ENCODE peak calls at places on chromosomes 2 and 18, in six cellular contexts. W is psoas muscle, I is WERI-Rb-1, F is thoracic aorta, X is upper lobe of right lung, Q is iPS DF 6.9. Y is an unnamed sample.

GRCh38 chr2:10722252-10722825 is 909 bp downstream of the ATP6V1C2 start:
- DNase-seq in Q (no peak), W (no peak), F (no peak), I (no peak), X (no peak), Y (no peak)

GRCh38 chr2:64819371-64819770 is 165.7 kb upstream of the SERTAD2 start:
- DNase-seq in Q (no peak), W (no peak), F (no peak), X (no peak), I (no peak), Y (no peak)

GRCh38 chr2:230794472-230794871 is 70.3 kb upstream of the ITM2C start:
- DNase-seq in W (no peak), I (no peak), Q (no peak), F (no peak), X (no peak), Y (no peak)

GRCh38 chr2:20622731-20623130 is 28.2 kb downstream of the HS1BP3 start:
- DNase-seq in W (peak), Q (no peak), I (peak), F (no peak), X (peak), Y (no peak)

GRCh38 chr18:55064760-55065159 is 105.5 kb upstream of the CCDC68 start:
- DNase-seq in F (no peak), Q (no peak), I (no peak), X (no peak), W (no peak), Y (no peak)

GRCh38 chr18:32383040-32383819 is 87.5 kb downstream of the GAREM1 start:
- DNase-seq in Q (no peak), F (no peak), I (no peak), X (no peak), W (no peak), Y (no peak)

GRCh38 chr2:99072556-99072955 is 69.0 kb upstream of the C2orf15 start:
- DNase-seq in I (no peak), Q (no peak), X (no peak), F (no peak), W (no peak), Y (no peak)

GRCh38 chr2:83961512-83961911 is 497.6 kb downstream of the SUCLG1 start:
- DNase-seq in I (no peak), X (no peak), W (no peak), F (no peak), Q (no peak), Y (no peak)

GRCh38 chr2:197174539-197175094 is 136.0 kb downstream of the ANKRD44 start:
- DNase-seq in Q (no peak), X (no peak), I (no peak), F (no peak), W (no peak), Y (no peak)

GRCh38 chr2:8098952-8099582 is 582.8 kb upstream of the ID2 start:
- DNase-seq in X (no peak), W (no peak), I (no peak), Q (no peak), F (no peak), Y (no peak)

GRCh38 chr2:54797307-54797706 is 73.8 kb downstream of the EML6 start:
- DNase-seq in W (no peak), X (no peak), F (no peak), Q (no peak), I (no peak), Y (no peak)

GRCh38 chr2:49583010-49583409 is 428.7 kb upstream of the FSHR start:
- DNase-seq in X (no peak), Q (no peak), F (no peak), W (no peak), I (no peak), Y (no peak)

GRCh38 chr2:137969418-137969765 is 5.1 kb downstream of the HNMT start:
- DNase-seq in W (no peak), F (peak), Q (no peak), X (no peak), I (no peak), Y (no peak)

GRCh38 chr2:228771719-228772254 is 499.3 kb downstream of the PID1 start:
- DNase-seq in Q (no peak), I (no peak), X (no peak), W (no peak), F (no peak), Y (no peak)

GRCh38 chr2:46735108-46735691 is 180.4 kb downstream of the MCFD2 start:
- DNase-seq in X (no peak), F (no peak), I (no peak), Q (no peak), W (no peak), Y (no peak)

GRCh38 chr2:128421861-128422311 is 103.2 kb upstream of the HS6ST1 start:
- DNase-seq in Q (no peak), F (no peak), W (no peak), X (peak), I (no peak), Y (peak)

GRCh38 chr2:109475531-109476210 is 138.1 kb downstream of the SEPTIN10 start:
- DNase-seq in I (no peak), Q (no peak), F (no peak), W (no peak), X (no peak), Y (no peak)

GRCh38 chr2:63078852-63079606 is 28.4 kb downstream of the OTX1 start:
- DNase-seq in I (peak), Q (no peak), W (no peak), X (no peak), F (no peak), Y (no peak)

GRCh38 chr2:101106453-101107181 is 44.6 kb downstream of the TBC1D8 start:
- DNase-seq in Q (no peak), I (no peak), W (no peak), F (no peak), X (no peak), Y (no peak)

GRCh38 chr2:179677746-179678505 is 183.5 kb downstream of the ZNF385B start:
- DNase-seq in X (no peak), W (no peak), F (no peak), I (no peak), Q (no peak), Y (no peak)

GRCh38 chr18:58416704-58417683 is 211.9 kb downstream of the ALPK2 start:
- DNase-seq in I (peak), W (no peak), F (no peak), X (no peak), Q (no peak), Y (no peak)

GRCh38 chr18:32769242-32770180 is 3.3 kb downstream of the KLHL14 start:
- DNase-seq in I (peak), Q (no peak), F (no peak), X (no peak), W (peak), Y (no peak)

GRCh38 chr2:16554184-16554583 is 111.5 kb downstream of the CYRIA start:
- DNase-seq in I (no peak), X (no peak), F (no peak), Q (no peak), W (no peak), Y (no peak)
- H3K27ac ChIP-seq in I (no peak), X (no peak), F (no peak), Q (no peak), W (no peak), Y (no peak)

DNA sequence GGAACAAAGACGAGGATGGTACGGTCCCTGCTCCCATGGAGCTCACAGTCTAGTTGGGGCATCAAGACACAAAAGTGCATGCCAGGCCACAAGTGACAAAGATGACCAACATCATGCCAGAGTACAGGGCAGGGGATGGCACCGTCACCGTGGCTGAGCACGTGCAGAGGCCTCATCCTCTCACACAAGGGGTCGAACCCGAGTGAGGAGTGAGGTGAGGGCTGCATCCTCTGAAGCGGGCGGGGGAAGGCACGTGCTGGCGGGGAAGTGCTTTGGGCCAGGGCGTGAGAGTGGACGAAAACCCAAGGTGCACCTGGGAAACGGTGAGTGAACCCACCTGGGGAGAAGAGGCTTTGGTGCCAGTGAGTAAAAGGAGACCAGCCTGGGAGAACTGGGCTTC is 41.0 kb downstream of the MRPL35 start:
- DNase-seq in W (no peak), Q (no peak), X (no peak), I (no peak), F (no peak), Y (no peak)
- H3K27ac ChIP-seq in W (no peak), Q (no peak), X (no peak), I (no peak), F (no peak), Y (no peak)

GRCh38 chr18:11137400-11137799 is 12.0 kb downstream of the PIEZO2 start:
- DNase-seq in W (no peak), I (no peak), X (no peak), F (no peak), Q (no peak), Y (no peak)

GRCh38 chr18:11136241-11136640 is 13.1 kb downstream of the PIEZO2 start:
- DNase-seq in I (no peak), Q (no peak), X (no peak), W (no peak), F (no peak), Y (no peak)
- H3K27ac ChIP-seq in I (no peak), Q (no peak), X (no peak), W (no peak), F (no peak), Y (peak)

DNA sequence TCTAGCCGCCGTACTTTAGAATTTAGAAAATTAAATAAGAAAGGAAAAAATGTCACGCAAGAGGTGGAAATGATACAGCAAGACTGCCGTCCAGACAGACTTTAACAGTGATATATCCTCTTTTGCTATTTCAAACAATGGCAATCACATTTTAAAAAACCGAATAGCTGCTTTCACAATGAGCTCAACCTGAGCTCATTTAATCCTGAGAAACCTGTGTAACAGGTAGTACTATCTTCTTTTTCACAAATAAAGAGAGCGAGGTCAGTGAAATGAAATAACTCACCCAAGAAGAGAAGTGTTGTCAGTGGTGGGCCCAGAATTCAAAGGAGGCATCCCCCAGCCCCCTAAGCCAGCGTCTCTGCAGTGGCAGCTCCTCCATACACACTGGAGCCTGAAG is 60.7 kb upstream of the DAPL1 start:
- DNase-seq in W (no peak), X (no peak), F (no peak), Q (no peak), I (no peak), Y (no peak)
- H3K27ac ChIP-seq in W (no peak), X (no peak), F (no peak), Q (no peak), I (no peak), Y (no peak)

DNA sequence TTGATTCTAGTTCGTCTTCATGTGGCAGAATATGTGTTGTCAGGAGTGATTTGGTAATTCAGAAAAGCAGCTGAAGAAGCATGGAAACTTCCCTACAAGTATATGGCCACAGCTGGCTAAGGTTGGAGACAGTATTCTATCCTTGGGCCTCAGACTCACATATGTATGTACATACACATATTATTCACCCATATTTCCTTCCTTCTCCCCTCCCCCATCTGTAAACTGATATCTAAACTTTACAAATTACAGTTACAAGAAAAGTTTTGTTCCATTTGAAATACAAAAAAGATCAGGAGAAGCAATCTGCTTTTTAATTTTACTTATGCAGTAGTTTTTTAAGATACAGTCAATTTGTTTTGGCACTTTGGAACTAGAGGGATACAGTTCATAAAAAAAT is 3.1 kb downstream of the SP3 start:
- DNase-seq in F (no peak), W (no peak), X (no peak), I (no peak), Q (no peak), Y (no peak)
- H3K27ac ChIP-seq in F (peak), W (peak), X (peak), I (peak), Q (no peak), Y (peak)

DNA sequence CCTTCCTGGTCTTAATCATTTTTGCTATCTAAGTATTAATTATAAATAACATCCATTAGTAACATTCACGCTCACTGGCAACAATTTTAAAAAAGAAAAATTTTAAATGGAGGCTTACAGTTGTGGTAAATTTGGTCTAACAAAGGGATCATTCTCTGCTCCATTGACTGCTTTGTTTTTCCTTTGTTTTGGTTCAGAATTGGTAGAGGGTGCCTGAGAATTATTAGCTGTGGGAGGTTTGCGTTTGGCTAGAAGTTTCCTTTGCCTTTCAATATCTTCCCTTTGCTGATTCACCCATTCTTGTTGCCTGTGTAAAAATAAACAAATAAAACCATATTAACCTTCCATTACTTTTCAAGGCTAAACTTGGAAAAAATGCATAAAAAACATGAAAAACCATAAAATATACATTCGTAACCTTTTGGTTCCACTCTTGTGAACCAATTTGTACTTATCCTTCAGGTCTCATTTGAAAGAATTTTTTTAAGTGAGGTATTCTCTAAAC is 114.6 kb downstream of the TLK1 start:
- DNase-seq in I (no peak), F (no peak), W (no peak), X (no peak), Q (no peak), Y (no peak)
- H3K27ac ChIP-seq in I (no peak), F (no peak), W (no peak), X (no peak), Q (no peak), Y (no peak)

Y was measured in dorsolateral prefrontal cortex.